ENCODE peak calls at places on chromosomes 7 and 10, in four cellular contexts. One of them, this sample, is unnamed.
A peak's percentile ranks its signal among the peaks of the same experiment; 100 is the strongest.

GRCh38 chr10:124532106-124532641 is 70.6 kb downstream of the LHPP start:
- DNase-seq in H1: peak; percentile 33
- DNase-seq in GM12891: no peak
- DNase-seq in GM12878: no peak
- DNase-seq in this sample: no peak

GRCh38 chr10:89625041-89625765 is 19.8 kb downstream of the PANK1 start:
- DNase-seq in H1: no peak
- DNase-seq in GM12878: no peak
- DNase-seq in GM12891: no peak
- DNase-seq in this sample: no peak

GRCh38 chr10:34580214-34580613 is 234.9 kb downstream of the PARD3 start:
- DNase-seq in GM12878: no peak
- DNase-seq in GM12891: no peak
- DNase-seq in H1: no peak
- DNase-seq in this sample: no peak

GRCh38 chr10:127649642-127650041 is 87.3 kb upstream of the FOXI2 start:
- DNase-seq in GM12878: no peak
- DNase-seq in GM12891: no peak
- DNase-seq in H1: peak; percentile 21
- DNase-seq in this sample: no peak

GRCh38 chr7:6183006-6183405 is 89.4 kb downstream of the CYTH3 start:
- DNase-seq in GM12878: no peak
- DNase-seq in GM12891: no peak
- DNase-seq in H1: no peak
- DNase-seq in this sample: no peak

GRCh38 chr10:34681933-34682332 is 133.2 kb downstream of the PARD3 start:
- DNase-seq in GM12891: no peak
- DNase-seq in H1: no peak
- DNase-seq in GM12878: no peak
- DNase-seq in this sample: no peak

GRCh38 chr10:110615057-110615630 is 29.0 kb upstream of the RBM20 start:
- DNase-seq in GM12878: no peak
- DNase-seq in H1: no peak
- DNase-seq in GM12891: no peak
- DNase-seq in this sample: no peak

GRCh38 chr10:16832351-16833080 is 15.3 kb upstream of the RSU1 start:
- DNase-seq in GM12878: no peak
- DNase-seq in GM12891: no peak
- DNase-seq in H1: no peak
- DNase-seq in this sample: no peak

GRCh38 chr7:81638216-81638615 is 131.6 kb downstream of the HGF start:
- DNase-seq in GM12878: no peak
- DNase-seq in GM12891: no peak
- DNase-seq in H1: no peak
- DNase-seq in this sample: no peak

GRCh38 chr10:78738457-78738856 is 330.3 kb upstream of the ZMIZ1 start:
- DNase-seq in GM12878: no peak
- DNase-seq in GM12891: no peak
- DNase-seq in H1: no peak
- DNase-seq in this sample: no peak

GRCh38 chr10:35711615-35712411 is 69.7 kb upstream of the FZD8 start:
- DNase-seq in GM12891: no peak
- DNase-seq in GM12878: no peak
- DNase-seq in H1: no peak
- DNase-seq in this sample: no peak

GRCh38 chr10:77628906-77629730 is 8.5 kb downstream of the KCNMA1 start:
- DNase-seq in GM12878: no peak
- DNase-seq in H1: no peak
- DNase-seq in GM12891: no peak
- DNase-seq in this sample: no peak

GRCh38 chr10:8033812-8034665 is 20.4 kb upstream of the GATA3 start:
- DNase-seq in GM12891: no peak
- DNase-seq in H1: no peak
- DNase-seq in GM12878: no peak
- DNase-seq in this sample: no peak

GRCh38 chr10:33413093-33413442 is 78.6 kb upstream of the NRP1 start:
- DNase-seq in GM12891: no peak
- DNase-seq in GM12878: no peak
- DNase-seq in H1: no peak
- DNase-seq in this sample: no peak

GRCh38 chr7:151940048-151940845 is 16.0 kb upstream of the GALNTL5 start:
- DNase-seq in H1: no peak
- DNase-seq in GM12891: no peak
- DNase-seq in GM12878: no peak
- DNase-seq in this sample: no peak

GRCh38 chr10:63627881-63628296 is 106.7 kb downstream of the REEP3 start:
- DNase-seq in GM12878: no peak
- DNase-seq in H1: no peak
- DNase-seq in GM12891: no peak
- DNase-seq in this sample: no peak

GRCh38 chr10:103491729-103492364 is 1.7 kb upstream of the NEURL1 start:
- DNase-seq in GM12891: no peak
- DNase-seq in H1: no peak
- DNase-seq in GM12878: no peak
- DNase-seq in this sample: no peak

GRCh38 chr10:102604379-102604960 is 39.8 kb upstream of the TRIM8 start:
- DNase-seq in GM12878: no peak
- DNase-seq in H1: no peak
- DNase-seq in GM12891: no peak
- DNase-seq in this sample: no peak

GRCh38 chr10:86688398-86688921 is 20.1 kb downstream of the LDB3 start:
- DNase-seq in GM12878: no peak
- DNase-seq in H1: peak; percentile 54
- DNase-seq in GM12891: peak; percentile 84
- DNase-seq in this sample: peak; percentile 81

GRCh38 chr10:62755662-62756653 is 48.6 kb upstream of the ADO start:
- DNase-seq in GM12878: no peak
- DNase-seq in GM12891: no peak
- DNase-seq in H1: no peak
- DNase-seq in this sample: no peak

GRCh38 chr10:112961609-112962008 is 11.6 kb downstream of the TCF7L2 start:
- DNase-seq in GM12891: no peak
- DNase-seq in GM12878: no peak
- DNase-seq in H1: no peak
- DNase-seq in this sample: no peak

GRCh38 chr10:33335800-33336605 is 1.5 kb upstream of the NRP1 start:
- DNase-seq in H1: no peak
- DNase-seq in GM12878: no peak
- DNase-seq in GM12891: no peak
- DNase-seq in this sample: peak; percentile 19

GRCh38 chr7:137036768-137037167 is 168.3 kb downstream of the CHRM2 start:
- DNase-seq in H1: no peak
- DNase-seq in GM12891: no peak
- DNase-seq in GM12878: no peak
- DNase-seq in this sample: no peak

GRCh38 chr7:104482362-104483042 is 154.1 kb downstream of the LHFPL3 start:
- DNase-seq in GM12878: no peak
- DNase-seq in GM12891: no peak
- DNase-seq in H1: no peak
- DNase-seq in this sample: no peak

GRCh38 chr7:52088008-52088787 is 771.6 kb upstream of the COBL start:
- DNase-seq in GM12878: no peak
- DNase-seq in H1: peak; percentile 69
- DNase-seq in GM12891: no peak
- DNase-seq in this sample: no peak

GRCh38 chr10:106565546-106565945 is 599.0 kb downstream of the SORCS1 start:
- DNase-seq in GM12891: no peak
- DNase-seq in GM12878: no peak
- DNase-seq in H1: no peak
- DNase-seq in this sample: no peak

GRCh38 chr10:75547391-75548298 is 116.2 kb downstream of the LRMDA start:
- DNase-seq in H1: no peak
- DNase-seq in GM12878: peak; percentile 33
- DNase-seq in GM12891: no peak
- DNase-seq in this sample: no peak

DNA sequence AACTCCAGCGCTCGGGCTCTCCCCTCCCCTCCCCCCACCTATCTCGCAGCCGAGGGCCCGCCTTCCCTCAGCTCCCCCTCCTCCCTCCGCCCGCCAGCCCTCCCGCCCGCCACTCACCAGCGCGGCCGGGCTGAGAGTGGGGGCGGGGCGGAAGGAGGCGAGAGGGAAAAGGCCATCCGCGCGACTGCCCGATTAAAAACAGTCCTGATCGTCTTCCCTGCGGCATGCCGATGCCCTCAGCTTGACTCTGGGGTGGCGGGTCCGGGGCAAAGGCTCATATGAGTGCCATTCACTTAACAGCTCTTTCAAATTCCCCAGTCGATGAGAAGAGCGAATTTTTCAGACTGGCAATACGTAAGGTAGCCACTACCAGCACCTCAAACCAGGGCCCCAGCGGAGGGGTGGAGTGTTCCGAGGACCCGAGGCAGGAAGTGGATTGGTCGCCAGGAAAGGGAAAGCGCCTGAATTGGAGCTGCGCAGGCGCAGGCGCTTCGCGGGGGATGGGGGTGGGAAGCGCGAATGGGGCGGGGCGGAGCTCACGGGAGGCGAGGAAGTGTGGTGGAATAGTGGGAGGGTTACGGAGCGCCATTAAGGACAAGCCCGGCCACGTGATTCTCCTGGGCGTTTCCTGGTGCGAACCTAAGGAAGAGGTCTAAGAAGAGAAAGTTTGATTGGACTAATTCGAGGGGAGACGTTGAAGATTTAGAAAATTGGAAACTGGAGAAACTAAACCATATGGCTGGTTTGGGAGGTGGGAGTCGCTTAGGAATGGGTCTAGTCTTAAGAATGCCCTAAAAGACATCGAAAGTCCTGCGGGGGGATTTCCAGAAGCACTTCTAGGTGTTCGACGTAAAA is at the start of gene UPF2:
- DNase-seq in GM12878: peak; percentile 96
- DNase-seq in H1: peak; percentile 97
- DNase-seq in GM12891: peak; percentile 89
- DNase-seq in this sample: peak; percentile 88
- TF ChIP-seq POLR2AphosphoS5 in GM12878: peak; percentile 70
- TF ChIP-seq POLR2AphosphoS5 in H1: no peak
- TF ChIP-seq POLR2AphosphoS5 in GM12891: peak; percentile 2
- TF ChIP-seq POLR2AphosphoS5 in this sample: no peak

DNA sequence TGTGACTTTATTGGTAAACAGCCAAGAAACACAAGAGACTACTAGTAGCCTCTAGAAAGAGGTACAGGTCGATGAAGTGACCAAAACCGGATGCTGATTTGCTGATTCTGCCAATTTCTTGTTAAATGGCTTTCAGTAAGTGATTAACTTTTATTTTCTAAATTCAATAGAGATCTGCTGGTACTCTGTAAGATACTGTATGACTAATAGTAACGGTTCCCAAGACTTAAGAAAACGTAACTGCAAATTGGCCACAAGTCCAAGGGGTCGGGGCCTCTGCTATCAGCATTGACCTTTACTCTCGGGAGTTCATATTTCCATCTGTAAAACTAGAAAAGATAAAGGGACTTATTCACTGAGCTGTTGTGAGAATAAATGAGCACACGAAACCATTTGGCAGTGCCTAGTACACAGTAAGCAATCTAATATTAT is 1.4 kb downstream of the FAM3C start:
- DNase-seq in GM12891: no peak
- DNase-seq in GM12878: no peak
- DNase-seq in H1: no peak
- DNase-seq in this sample: no peak
- TF ChIP-seq POLR2A in GM12891: no peak
- TF ChIP-seq POLR2A in GM12878: no peak
- TF ChIP-seq POLR2A in H1: no peak
- TF ChIP-seq POLR2A in this sample: no peak

GRCh38 chr10:50558368-50558767 is 65.4 kb downstream of the SGMS1 start:
- DNase-seq in GM12891: no peak
- DNase-seq in GM12878: no peak
- DNase-seq in H1: no peak
- DNase-seq in this sample: no peak

GRCh38 chr10:50561816-50562215 is 61.9 kb downstream of the SGMS1 start:
- DNase-seq in GM12878: no peak
- DNase-seq in GM12891: no peak
- DNase-seq in H1: no peak
- DNase-seq in this sample: no peak

GRCh38 chr10:50561266-50561665 is 62.5 kb downstream of the SGMS1 start:
- DNase-seq in GM12878: no peak
- DNase-seq in H1: no peak
- DNase-seq in GM12891: no peak
- DNase-seq in this sample: no peak

GRCh38 chr10:50557130-50557682 is 66.5 kb downstream of the SGMS1 start:
- DNase-seq in H1: no peak
- DNase-seq in GM12878: no peak
- DNase-seq in GM12891: no peak
- DNase-seq in this sample: no peak

DNA sequence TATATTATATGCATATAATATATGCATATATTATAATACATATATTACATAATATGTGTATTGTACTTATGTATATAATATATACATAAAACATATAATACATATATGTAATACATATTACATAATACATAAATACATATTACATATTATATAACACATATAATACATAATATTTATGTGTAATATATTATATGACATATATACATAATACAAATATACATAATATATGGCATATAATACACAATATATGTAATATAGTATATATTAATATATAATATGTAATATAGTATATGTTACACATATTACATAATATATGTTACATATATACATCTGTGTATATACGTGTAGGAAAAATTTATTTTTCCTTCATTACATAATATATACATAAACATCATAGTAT is 63.4 kb downstream of the SGMS1 start:
- DNase-seq in GM12891: no peak
- DNase-seq in H1: no peak
- DNase-seq in GM12878: no peak
- DNase-seq in this sample: no peak
- TF ChIP-seq TAF1 in GM12891: no peak
- TF ChIP-seq TAF1 in H1: no peak
- TF ChIP-seq TAF1 in GM12878: no peak
- TF ChIP-seq TAF1 in this sample: no peak

GRCh38 chr7:129669901-129670300 is 58.4 kb downstream of the NRF1 start:
- DNase-seq in H1: no peak
- DNase-seq in GM12891: no peak
- DNase-seq in GM12878: no peak
- DNase-seq in this sample: no peak
- TF ChIP-seq POLR2AphosphoS5 in H1: no peak
- TF ChIP-seq POLR2AphosphoS5 in GM12891: no peak
- TF ChIP-seq POLR2AphosphoS5 in GM12878: no peak
- TF ChIP-seq POLR2AphosphoS5 in this sample: no peak

GRCh38 chr10:11830836-11831519 is 7.8 kb downstream of the PROSER2 start:
- DNase-seq in GM12878: no peak
- DNase-seq in H1: no peak
- DNase-seq in GM12891: no peak
- DNase-seq in this sample: no peak
- TF ChIP-seq POLR2A in GM12878: no peak
- TF ChIP-seq POLR2A in H1: no peak
- TF ChIP-seq POLR2A in GM12891: no peak
- TF ChIP-seq POLR2A in this sample: no peak

GRCh38 chr10:49627031-49627430 is 13.2 kb downstream of the CHAT start:
- DNase-seq in H1: no peak
- DNase-seq in GM12891: no peak
- DNase-seq in GM12878: no peak
- DNase-seq in this sample: no peak
- TF ChIP-seq TAF1 in H1: no peak
- TF ChIP-seq TAF1 in GM12891: no peak
- TF ChIP-seq TAF1 in GM12878: no peak
- TF ChIP-seq TAF1 in this sample: no peak

This sample was measured in GM12892.